ENCODE peak calls at places on chromosome 4, in five cellular contexts. W is endothelial cell of umbilical vein, I is tibial artery, V is hepatocyte, H is osteoblast. Q is an unnamed sample.

GRCh38 chr4:111303806-111304205 is 680.9 kb upstream of the PITX2 start:
- DNase-seq in H (no peak), W (no peak), V (no peak), I (no peak), Q (no peak)

GRCh38 chr4:111681270-111681669 is 464.0 kb upstream of the FAM241A start:
- DNase-seq in V (no peak), W (no peak), I (no peak), H (no peak), Q (no peak)

GRCh38 chr4:2930821-2931764 is 32.1 kb downstream of the NOP14 start:
- DNase-seq in I (peak), V (no peak), W (no peak), H (peak), Q (no peak)

GRCh38 chr4:123956204-123956603 is 559.6 kb downstream of the SPRY1 start:
- DNase-seq in W (no peak), I (no peak), V (no peak), H (no peak), Q (no peak)

GRCh38 chr4:148787831-148788477 is 345.7 kb upstream of the NR3C2 start:
- DNase-seq in W (no peak), I (no peak), V (no peak), H (no peak), Q (peak)

GRCh38 chr4:121938282-121939092 is 13.4 kb downstream of the TRPC3 start:
- DNase-seq in V (no peak), I (no peak), W (no peak), H (peak), Q (no peak)

GRCh38 chr4:26765515-26765914 is 95.1 kb upstream of the STIM2 start:
- DNase-seq in I (no peak), W (no peak), V (peak), H (no peak), Q (no peak)

GRCh38 chr4:5969336-5969735 is 48.9 kb downstream of the C4orf50 start:
- DNase-seq in H (no peak), V (no peak), I (peak), W (no peak), Q (no peak)

GRCh38 chr4:3712112-3712805 is 53.9 kb upstream of the ADRA2C start:
- DNase-seq in H (no peak), V (no peak), W (no peak), I (peak), Q (no peak)

GRCh38 chr4:15913631-15913970 is 24.9 kb downstream of the FGFBP1 start:
- DNase-seq in W (peak), I (no peak), V (peak), H (peak), Q (peak)

GRCh38 chr4:156799121-156799589 is 172.4 kb downstream of the PDGFC start:
- DNase-seq in H (no peak), I (no peak), W (no peak), V (no peak), Q (peak)

GRCh38 chr4:42568610-42569207 is 88.2 kb downstream of the ATP8A1 start:
- DNase-seq in H (peak), W (peak), I (no peak), V (peak), Q (peak)

GRCh38 chr4:113170818-113171468 is 121.5 kb downstream of the ANK2 start:
- DNase-seq in V (no peak), H (no peak), W (no peak), I (no peak), Q (no peak)

GRCh38 chr4:23881052-23881501 is 8.8 kb downstream of the PPARGC1A start:
- DNase-seq in I (no peak), W (no peak), H (no peak), V (no peak), Q (no peak)

GRCh38 chr4:190020790-190021717 is 6.0 kb downstream of the FRG2 start:
- DNase-seq in V (peak), I (no peak), H (peak), W (no peak), Q (peak)

GRCh38 chr4:102761478-102761790 is 666 bp upstream of the MANBA start:
- DNase-seq in I (no peak), H (peak), V (peak), W (no peak), Q (no peak)

GRCh38 chr4:98290511-98290910 is 29.3 kb downstream of the RAP1GDS1 start:
- DNase-seq in H (no peak), V (no peak), I (no peak), W (no peak), Q (peak)

GRCh38 chr4:69689530-69690111 is 36.6 kb upstream of the UGT2A1 start:
- DNase-seq in I (no peak), W (peak), V (peak), H (no peak), Q (peak)

GRCh38 chr4:8544741-8545438 is 35.3 kb upstream of the GPR78 start:
- DNase-seq in H (peak), I (peak), W (no peak), V (no peak), Q (peak)

GRCh38 chr4:1345905-1346780 is 865 bp upstream of the UVSSA start:
- DNase-seq in I (peak), W (peak), V (peak), H (peak), Q (peak)

GRCh38 chr4:178556796-178557195 is 1114.6 kb upstream of the AGA start:
- DNase-seq in I (no peak), W (no peak), H (no peak), V (no peak), Q (no peak)

GRCh38 chr4:7095611-7096155 is 27.8 kb upstream of the GRPEL1 start:
- DNase-seq in W (no peak), H (peak), I (peak), V (no peak), Q (no peak)

GRCh38 chr4:77921701-77922100 is 59.1 kb downstream of the MRPL1 start:
- DNase-seq in I (no peak), H (peak), V (peak), W (peak), Q (peak)

GRCh38 chr4:99586322-99586721 is 11.7 kb downstream of the MTTP start:
- DNase-seq in V (no peak), I (no peak), H (no peak), W (no peak), Q (no peak)

GRCh38 chr4:53049528-53049927 is 187.4 kb downstream of the RASL11B start:
- DNase-seq in I (no peak), H (no peak), W (no peak), V (no peak), Q (no peak)

GRCh38 chr4:60682901-60683300 is 517.2 kb upstream of the ADGRL3 start:
- DNase-seq in I (no peak), H (peak), V (no peak), W (no peak), Q (peak)

GRCh38 chr4:112270643-112271484 is 14.8 kb downstream of the TIFA start:
- DNase-seq in V (no peak), I (no peak), W (no peak), H (no peak), Q (peak)

GRCh38 chr4:122152699-122153328 is 683 bp downstream of the BLTP1 start:
- DNase-seq in H (peak), W (peak), I (peak), V (peak), Q (peak)

GRCh38 chr4:90293320-90293719 is 166.1 kb downstream of the CCSER1 start:
- DNase-seq in W (peak), V (no peak), I (no peak), H (no peak), Q (peak)

GRCh38 chr4:2253160-2254084 is 8.5 kb downstream of the MXD4 start:
- DNase-seq in H (peak), W (no peak), I (no peak), V (no peak), Q (no peak)

GRCh38 chr4:174714393-174715211 is 114.4 kb downstream of the GLRA3 start:
- DNase-seq in H (peak), I (no peak), V (peak), W (peak), Q (peak)

GRCh38 chr4:2045518-2045951 is 13.6 kb upstream of the NAT8L start:
- DNase-seq in W (no peak), I (no peak), V (no peak), H (peak), Q (no peak)

GRCh38 chr4:1558205-1558604 is 125.9 kb downstream of the FAM53A start:
- DNase-seq in W (no peak), V (no peak), I (no peak), H (no peak), Q (no peak)

GRCh38 chr4:127799711-127800110 is 17.6 kb downstream of the HSPA4L start:
- DNase-seq in W (no peak), H (no peak), I (no peak), V (no peak), Q (no peak)

GRCh38 chr4:78688385-78688784 is 87.8 kb upstream of the BMP2K start:
- DNase-seq in I (no peak), W (no peak), H (peak), V (no peak), Q (no peak)

GRCh38 chr4:105605493-105605892 is 53.1 kb downstream of the ARHGEF38 start:
- DNase-seq in H (peak), V (no peak), W (no peak), I (no peak), Q (peak)

GRCh38 chr4:114811564-114812360 is 213.2 kb downstream of the UGT8 start:
- DNase-seq in V (no peak), W (no peak), I (no peak), H (no peak), Q (no peak)

GRCh38 chr4:40264497-40264896 is 67.7 kb downstream of the RHOH start:
- DNase-seq in I (no peak), H (no peak), V (peak), W (no peak), Q (peak)

GRCh38 chr4:123304151-123305021 is 92.2 kb upstream of the SPRY1 start:
- DNase-seq in I (no peak), H (no peak), V (no peak), W (no peak), Q (no peak)

DNA sequence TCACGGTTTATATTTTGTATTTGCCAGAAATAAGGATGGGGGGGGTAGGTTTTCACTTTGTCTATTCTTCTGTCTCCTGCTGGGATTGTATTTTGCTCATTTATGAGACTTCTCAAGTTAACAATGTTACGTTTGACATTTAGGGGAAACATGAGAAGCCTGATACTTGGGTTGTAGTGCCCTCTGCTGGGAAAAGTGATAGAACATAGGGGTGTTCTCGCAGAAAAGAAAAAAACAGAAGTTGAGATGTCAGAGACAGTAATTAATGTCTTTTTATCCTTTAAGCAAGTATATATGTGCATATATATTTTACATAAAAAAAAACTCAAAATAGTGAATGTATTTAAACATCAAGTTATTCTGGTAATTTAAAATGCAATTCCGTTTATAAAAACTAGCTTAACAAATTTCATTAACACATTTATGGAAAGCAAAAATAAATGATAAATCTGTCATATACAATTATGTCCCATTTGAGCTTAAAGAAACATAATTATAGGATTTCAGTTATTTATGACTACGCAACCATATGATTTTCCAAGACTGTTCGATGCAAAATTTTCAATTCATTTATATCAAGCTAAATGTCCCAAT is 46.0 kb upstream of the TMPRSS11F start:
- DNase-seq in W (peak), H (peak), I (no peak), V (peak), Q (peak)
- TF ChIP-seq CTCF in W (peak), H (peak), I (no peak), V (peak), Q (peak)

DNA sequence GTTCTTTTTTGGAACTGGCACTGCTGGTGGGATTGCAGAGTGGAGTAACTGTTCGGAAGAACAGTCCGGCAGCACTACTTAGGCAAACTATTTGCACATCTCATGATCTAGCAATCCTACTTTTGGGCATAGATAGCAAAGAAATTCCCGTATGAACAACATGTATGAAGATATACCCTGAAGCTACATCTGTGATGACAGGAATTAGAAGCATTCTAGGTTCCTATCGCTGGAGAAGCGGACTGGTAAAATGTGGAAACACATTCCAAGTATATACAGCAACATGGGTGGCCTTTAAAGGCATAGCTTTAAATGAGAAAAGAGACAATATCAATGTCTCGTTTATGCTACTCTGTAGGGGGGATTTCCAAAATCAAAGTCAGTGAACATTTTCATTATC is 3.1 kb downstream of the DCAF16 start:
- DNase-seq in H (no peak), W (no peak), I (no peak), V (no peak), Q (no peak)
- H3K4me3 ChIP-seq in H (peak), W (no peak), I (peak), V (peak), Q (peak)

GRCh38 chr4:143085224-143085623 is 99.5 kb upstream of the USP38 start:
- DNase-seq in W (peak), I (no peak), V (no peak), H (no peak), Q (peak)
- TF ChIP-seq CTCF in W (no peak), I (peak), V (peak), H (peak), Q (no peak)

GRCh38 chr4:147056951-147057630 is 111.4 kb upstream of the TTC29 start:
- DNase-seq in W (peak), H (no peak), V (no peak), I (no peak), Q (peak)

GRCh38 chr4:147060171-147060931 is 114.7 kb upstream of the TTC29 start:
- DNase-seq in I (no peak), W (no peak), V (no peak), H (no peak), Q (peak)

GRCh38 chr4:147054241-147054902 is 108.7 kb upstream of the TTC29 start:
- DNase-seq in V (no peak), W (no peak), I (no peak), H (no peak), Q (peak)

GRCh38 chr4:147059064-147059731 is 113.5 kb upstream of the TTC29 start:
- DNase-seq in W (no peak), V (no peak), H (no peak), I (no peak), Q (no peak)

GRCh38 chr4:147057631-147057980 is 111.9 kb upstream of the TTC29 start:
- DNase-seq in V (no peak), W (peak), I (no peak), H (no peak), Q (peak)
- H3K4me3 ChIP-seq in V (peak), W (peak), I (peak), H (peak), Q (no peak)

GRCh38 chr4:68021185-68021584 is 57.9 kb upstream of the TMPRSS11A start:
- DNase-seq in W (no peak), I (no peak), H (no peak), V (no peak), Q (no peak)
- TF ChIP-seq CTCF in W (no peak), I (no peak), H (no peak), V (no peak), Q (no peak)

DNA sequence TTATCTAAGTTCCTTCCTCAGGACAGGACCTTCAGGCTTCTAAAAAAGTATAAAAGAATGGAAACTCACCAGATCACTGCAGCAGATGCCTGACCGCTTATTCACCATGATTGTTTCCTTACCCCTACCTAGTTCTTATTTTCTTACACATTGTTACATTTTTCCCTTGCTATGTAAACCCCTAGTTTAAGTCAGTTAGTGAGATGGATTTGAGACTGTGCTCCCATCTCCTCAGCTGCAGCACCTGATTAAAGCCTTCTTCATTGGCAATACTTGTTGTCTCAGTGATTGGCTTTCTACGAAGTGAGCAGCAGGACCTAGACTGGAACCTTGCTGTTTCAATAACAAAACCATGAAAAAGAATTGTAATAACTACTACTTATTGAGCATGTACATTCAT is 4.7 kb downstream of the SPARCL1 start:
- DNase-seq in V (no peak), I (no peak), W (no peak), H (no peak), Q (no peak)
- H3K4me3 ChIP-seq in V (no peak), I (peak), W (no peak), H (no peak), Q (no peak)

GRCh38 chr4:139082750-139083532 is 67.4 kb downstream of the NOCT start:
- DNase-seq in I (peak), H (peak), W (peak), V (peak), Q (peak)

GRCh38 chr4:139078926-139079325 is 63.3 kb downstream of the NOCT start:
- DNase-seq in W (no peak), V (no peak), H (no peak), I (no peak), Q (no peak)

GRCh38 chr4:139085141-139085540 is 69.6 kb downstream of the NOCT start:
- DNase-seq in W (peak), V (no peak), I (no peak), H (peak), Q (peak)

GRCh38 chr4:139084425-139085093 is 69.0 kb downstream of the NOCT start:
- DNase-seq in H (no peak), V (no peak), W (no peak), I (no peak), Q (no peak)

DNA sequence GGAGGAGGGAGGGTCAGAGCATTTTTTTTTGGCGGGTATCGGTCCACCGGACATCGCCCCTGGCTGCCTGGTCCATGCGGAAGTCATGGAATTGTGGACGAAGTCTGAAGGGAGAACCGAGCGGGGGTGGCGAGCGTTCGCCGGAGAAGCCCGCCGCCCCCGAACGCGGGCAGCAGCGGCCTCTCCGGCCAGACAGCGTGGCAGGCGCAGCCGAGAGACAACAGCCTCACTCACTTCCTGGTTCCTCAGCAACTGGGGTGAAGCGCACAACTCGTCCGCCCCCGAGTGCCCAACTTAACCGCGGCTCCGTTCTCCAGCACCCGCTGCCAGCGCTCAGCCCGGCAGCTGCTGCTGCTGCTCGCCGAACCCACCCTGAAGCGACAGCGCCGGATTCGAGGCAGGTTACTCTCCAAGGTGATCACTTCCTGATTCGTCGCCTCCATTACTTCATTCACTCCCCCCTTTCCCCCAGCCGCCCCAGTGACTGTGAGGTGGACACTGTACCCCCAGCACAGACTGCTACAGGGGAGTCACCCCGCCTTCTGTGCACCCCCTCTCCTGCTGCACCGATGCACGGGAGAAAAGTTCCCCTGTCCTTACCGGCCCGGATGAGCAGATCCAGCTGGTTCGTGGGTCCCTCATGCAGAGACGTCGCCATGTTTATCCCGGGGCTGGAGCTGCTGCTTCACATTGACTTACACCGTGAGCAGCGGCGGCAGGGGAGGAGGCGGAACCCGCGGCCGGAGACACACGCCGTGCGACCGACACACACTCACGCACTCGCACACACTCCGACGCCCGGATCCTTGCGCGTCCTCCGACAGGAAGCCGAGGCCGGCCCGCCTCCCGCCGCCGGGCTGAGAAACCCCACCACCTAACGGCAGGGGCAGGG is 68.2 kb downstream of the NOCT start:
- DNase-seq in V (peak), I (peak), W (peak), H (peak), Q (peak)
- TF ChIP-seq CTCF in V (peak), I (no peak), W (no peak), H (peak), Q (peak)